ENCODE peak calls at places on chromosomes 11 and 22, in seven cellular contexts. U is stimulated activated CD4-positive, alpha-beta T cell treated with anti-CD3 and anti-CD28 coated beads, Interleukin-1b, Interleukin-23, amount 100 ng/mL, for 1 hour; G is Calu3; M is posterior vena cava; F is spleen; A is stimulated activated CD8-positive, alpha-beta memory T cell treated with anti-CD3 and anti-CD28 coated beads, Interleukin-15, amount 100 ng/mL, for 1 hour; X is kidney glomerular epithelial cell. R is an unnamed sample.

GRCh38 chr11:47317078-47317828 is 35.2 kb downstream of the MYBPC3 start:
- DNase-seq in G (no peak), X (no peak), U (no peak), M (no peak), A (no peak), F (no peak), R (no peak)

GRCh38 chr11:898540-899190 is 11.9 kb downstream of the CHID1 start:
- DNase-seq in F (no peak), G (peak; percentile 34), X (no peak), U (no peak), A (no peak), M (no peak), R (peak; percentile 37)

GRCh38 chr11:15038963-15039362 is 34.4 kb upstream of the CALCB start:
- DNase-seq in A (no peak), U (no peak), F (no peak), X (peak; percentile 5), M (no peak), G (no peak), R (peak; percentile 40)

GRCh38 chr22:17472886-17473285 is 90.4 kb upstream of the SLC25A18 start:
- DNase-seq in X (no peak), A (no peak), M (no peak), G (no peak), F (no peak), U (no peak), R (no peak)

GRCh38 chr11:104899226-104899625 is 966 bp upstream of the CASP12 start:
- DNase-seq in A (no peak), F (no peak), G (no peak), M (no peak), U (no peak), X (no peak), R (no peak)

GRCh38 chr22:33597274-33597985 is 322.8 kb downstream of the LARGE1 start:
- DNase-seq in A (no peak), F (no peak), X (no peak), M (no peak), U (no peak), G (no peak), R (no peak)

GRCh38 chr11:76654310-76654851 is 16.2 kb downstream of the LRRC32 start:
- DNase-seq in M (peak; percentile 90), U (no peak), G (no peak), A (no peak), X (no peak), F (no peak), R (no peak)

GRCh38 chr22:43854786-43855271 is 7.5 kb downstream of the SULT4A1 start:
- DNase-seq in G (no peak), U (no peak), X (no peak), A (no peak), F (peak; percentile 40), M (peak; percentile 50), R (no peak)

GRCh38 chr11:12777208-12777874 is 103.1 kb downstream of the TEAD1 start:
- DNase-seq in X (no peak), F (no peak), M (no peak), U (no peak), A (no peak), G (no peak), R (no peak)

GRCh38 chr11:65471410-65471762 is 27.5 kb upstream of the MALAT1 start:
- DNase-seq in A (no peak), G (peak; percentile 76), U (no peak), M (peak; percentile 91), F (peak; percentile 89), X (no peak), R (peak; percentile 81)

GRCh38 chr11:95231881-95232605 is 1.0 kb upstream of the SESN3 start:
- DNase-seq in M (peak; percentile 92), G (peak; percentile 47), F (peak; percentile 95), A (no peak), U (no peak), X (peak; percentile 71), R (peak; percentile 2)

GRCh38 chr11:90434858-90435257 is 212.0 kb upstream of the CHORDC1 start:
- DNase-seq in A (no peak), G (peak; percentile 27), F (no peak), X (no peak), U (no peak), M (no peak), R (peak; percentile 29)

GRCh38 chr11:17459211-17459610 is 17.4 kb downstream of the ABCC8 start:
- DNase-seq in A (no peak), M (no peak), X (no peak), F (no peak), G (no peak), U (no peak), R (no peak)

GRCh38 chr11:78741794-78742193 is 167.1 kb upstream of the NARS2 start:
- DNase-seq in U (no peak), M (no peak), F (no peak), G (no peak), X (no peak), A (no peak), R (no peak)

GRCh38 chr11:125300791-125301218 is 136.3 kb downstream of the PKNOX2 start:
- DNase-seq in A (no peak), X (peak; percentile 52), F (no peak), M (no peak), U (no peak), G (peak; percentile 9), R (peak; percentile 54)

R was measured in ACHN.